ENCODE peak calls at places on chromosomes 1 and 21, in six cellular contexts. K, U, O, S, L and A are unnamed samples.

GRCh38 chr1:54724771-54725170 is 9.1 kb downstream of the TTC4 start:
- DNase-seq in U (no peak), L (no peak), K (no peak), O (no peak), S (no peak), A (no peak)

GRCh38 chr1:116725798-116726197 is 28.4 kb upstream of the CD2 start:
- DNase-seq in L (no peak), K (no peak), O (peak), S (peak), U (no peak), A (peak)

GRCh38 chr1:11989669-11990068 is 9.4 kb downstream of the MFN2 start:
- DNase-seq in U (no peak), S (no peak), L (no peak), K (no peak), O (no peak), A (no peak)

GRCh38 chr1:202029171-202029665 is 18.8 kb downstream of the ELF3 start:
- DNase-seq in S (peak), L (peak), U (no peak), O (peak), K (no peak), A (peak)

GRCh38 chr1:43651922-43652321 is 2.0 kb downstream of the KDM4A start:
- DNase-seq in O (peak), U (no peak), S (no peak), K (no peak), L (no peak), A (no peak)

GRCh38 chr1:77829851-77830250 is 50.4 kb downstream of the MIGA1 start:
- DNase-seq in L (no peak), K (no peak), O (no peak), S (no peak), U (no peak), A (no peak)

GRCh38 chr21:26962516-26963305 is 4.2 kb downstream of the ADAMTS5 start:
- DNase-seq in K (no peak), U (no peak), O (peak), S (no peak), L (no peak), A (peak)

GRCh38 chr1:228265167-228265566 is 57.3 kb downstream of the OBSCN start:
- DNase-seq in S (no peak), O (peak), L (no peak), K (no peak), U (no peak), A (peak)

GRCh38 chr1:16163882-16164820 is 8.3 kb upstream of the EPHA2 start:
- DNase-seq in S (peak), O (peak), K (no peak), U (no peak), L (peak), A (peak)

GRCh38 chr1:36865080-36865900 is 169.0 kb downstream of the GRIK3 start:
- DNase-seq in S (no peak), L (no peak), O (no peak), K (no peak), U (no peak), A (no peak)

GRCh38 chr1:100265562-100265930 is 470 bp upstream of the RTCA start:
- DNase-seq in S (no peak), O (no peak), L (no peak), U (no peak), K (no peak), A (peak)

GRCh38 chr1:66938618-66939017 is 13.8 kb downstream of the MIER1 start:
- DNase-seq in S (peak), L (no peak), K (no peak), O (peak), U (no peak), A (peak)

GRCh38 chr1:22018583-22019559 is 17.4 kb downstream of the CELA3A start:
- DNase-seq in U (no peak), O (peak), K (no peak), L (peak), S (peak), A (peak)

GRCh38 chr1:226062558-226063361 is at the start of gene H3-3A:
- DNase-seq in L (peak), O (peak), U (peak), K (peak), S (peak), A (peak)

GRCh38 chr1:18182518-18183160 is 75.0 kb downstream of the IGSF21 start:
- DNase-seq in S (no peak), K (no peak), O (no peak), U (no peak), L (peak), A (peak)

GRCh38 chr1:227785812-227786608 is 29.5 kb upstream of the PRSS38 start:
- DNase-seq in U (peak), S (no peak), K (no peak), O (no peak), L (no peak), A (no peak)

GRCh38 chr1:8848663-8849386 is 29.7 kb downstream of the ENO1 start:
- DNase-seq in O (peak), U (peak), S (peak), K (peak), L (peak), A (peak)

GRCh38 chr1:23496490-23497181 is 12.7 kb upstream of the ASAP3 start:
- DNase-seq in O (no peak), U (no peak), S (no peak), K (no peak), L (no peak), A (no peak)

GRCh38 chr1:98336472-98337118 is 324.9 kb upstream of the SNX7 start:
- DNase-seq in O (no peak), K (no peak), L (no peak), S (no peak), U (no peak), A (no peak)

GRCh38 chr21:39911286-39911685 is 44.0 kb downstream of the PCP4 start:
- DNase-seq in S (no peak), K (no peak), O (no peak), U (no peak), L (no peak), A (no peak)

GRCh38 chr1:247966520-247967204 is 1.6 kb downstream of the OR2AK2 start:
- DNase-seq in L (no peak), S (no peak), U (no peak), O (no peak), K (no peak), A (no peak)

GRCh38 chr1:23492132-23492720 is 8.2 kb upstream of the ASAP3 start:
- DNase-seq in U (no peak), S (no peak), O (no peak), L (no peak), K (no peak), A (no peak)

GRCh38 chr1:29744684-29745490 is 508.6 kb downstream of the PTPRU start:
- DNase-seq in U (no peak), L (no peak), O (no peak), K (peak), S (no peak), A (no peak)

GRCh38 chr1:107867892-107868291 is 97.1 kb downstream of the VAV3 start:
- DNase-seq in U (no peak), K (no peak), S (no peak), L (no peak), O (no peak), A (no peak)

GRCh38 chr21:34715985-34716596 is 47.3 kb downstream of the CLIC6 start:
- DNase-seq in U (no peak), S (no peak), L (no peak), K (no peak), O (no peak), A (no peak)

GRCh38 chr1:29330856-29331255 is 94.5 kb downstream of the PTPRU start:
- DNase-seq in L (no peak), U (no peak), K (peak), O (no peak), S (no peak), A (no peak)

GRCh38 chr21:28822882-28823335 is 169.8 kb downstream of the LTN1 start:
- DNase-seq in U (no peak), L (no peak), K (no peak), S (no peak), O (peak), A (peak)

GRCh38 chr1:156860113-156860638 is 489 bp upstream of the NTRK1 start:
- DNase-seq in K (no peak), U (no peak), S (peak), O (peak), L (no peak), A (peak)

GRCh38 chr21:43323244-43324005 is 103.5 kb downstream of the SIK1 start:
- DNase-seq in O (no peak), L (no peak), S (no peak), U (no peak), K (peak), A (no peak)

GRCh38 chr1:72547412-72547811 is 265.1 kb upstream of the NEGR1 start:
- DNase-seq in O (peak), U (no peak), K (no peak), S (no peak), L (no peak), A (peak)

GRCh38 chr21:41778974-41779600 is 12.2 kb upstream of the RIPK4 start:
- DNase-seq in S (no peak), O (peak), U (no peak), K (peak), L (no peak), A (no peak)
- TF ChIP-seq CTCF in S (no peak), O (no peak), U (no peak), K (no peak), L (no peak), A (no peak)

DNA sequence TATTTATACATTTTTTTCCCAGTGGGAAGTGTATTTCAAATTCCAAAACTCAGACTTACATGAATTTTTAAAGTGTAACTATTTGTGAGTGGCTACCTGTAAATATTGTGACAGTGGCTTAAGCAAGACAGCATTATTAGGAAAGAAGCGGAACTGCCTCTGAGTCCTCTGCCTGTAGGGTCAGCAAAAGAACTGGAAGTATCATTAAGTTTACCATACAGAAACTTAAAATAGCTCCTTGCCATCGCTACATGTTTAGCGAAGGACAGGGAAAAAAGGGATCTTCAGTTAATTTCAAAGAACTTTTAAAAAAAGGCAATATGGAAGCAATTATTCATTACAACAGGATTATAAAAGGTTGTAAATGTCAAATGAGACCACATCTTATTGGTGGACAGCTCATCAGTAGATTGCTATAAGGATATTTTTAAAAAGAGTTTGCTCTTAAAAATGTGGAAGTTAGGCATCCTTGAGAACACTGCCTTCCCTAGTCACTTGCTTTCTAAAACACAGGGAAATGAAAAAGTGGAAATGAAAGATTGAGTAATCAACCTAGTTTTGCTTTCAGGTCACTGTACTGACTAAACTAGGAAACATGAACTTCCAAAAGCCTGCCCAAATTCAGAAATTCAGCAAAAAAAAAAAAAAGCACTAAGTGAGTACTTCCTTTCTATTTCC is 39.2 kb downstream of the NSL1 start:
- DNase-seq in O (peak), L (no peak), U (no peak), K (no peak), S (peak), A (peak)
- H3K4me3 ChIP-seq in O (peak), L (no peak), U (peak), K (peak), S (no peak), A (no peak)

GRCh38 chr1:209849388-209849787 is 21.6 kb downstream of the UTP25 start:
- DNase-seq in O (no peak), U (no peak), K (no peak), L (no peak), S (no peak), A (no peak)

GRCh38 chr1:209854196-209854595 is 26.4 kb downstream of the UTP25 start:
- DNase-seq in S (no peak), K (no peak), U (no peak), L (no peak), O (no peak), A (no peak)

GRCh38 chr1:209845405-209845725 is 17.6 kb downstream of the UTP25 start:
- DNase-seq in S (no peak), L (no peak), K (no peak), U (no peak), O (no peak), A (no peak)

GRCh38 chr1:209853677-209854076 is 25.9 kb downstream of the UTP25 start:
- DNase-seq in O (no peak), U (no peak), K (no peak), L (no peak), S (no peak), A (no peak)

GRCh38 chr1:209850342-209850979 is 22.7 kb downstream of the UTP25 start:
- DNase-seq in U (no peak), S (peak), L (peak), O (peak), K (no peak), A (peak)
- TF ChIP-seq CTCF in U (no peak), S (peak), L (peak), O (peak), K (peak), A (peak)

GRCh38 chr1:109924316-109924715 is 13.7 kb downstream of the CSF1 start:
- DNase-seq in S (no peak), U (no peak), K (no peak), O (no peak), L (peak), A (no peak)

GRCh38 chr1:109923131-109923945 is 12.7 kb downstream of the CSF1 start:
- DNase-seq in K (no peak), O (no peak), U (no peak), L (no peak), S (no peak), A (no peak)

GRCh38 chr1:109923946-109924275 is 13.3 kb downstream of the CSF1 start:
- DNase-seq in S (no peak), U (no peak), O (no peak), K (no peak), L (no peak), A (no peak)

GRCh38 chr1:109925159-109925990 is 14.7 kb downstream of the CSF1 start:
- DNase-seq in K (no peak), U (no peak), L (no peak), O (no peak), S (no peak), A (no peak)

GRCh38 chr1:109922326-109922725 is 11.7 kb downstream of the CSF1 start:
- DNase-seq in K (no peak), O (no peak), L (no peak), S (no peak), U (no peak), A (no peak)
- H3K4me3 ChIP-seq in K (no peak), O (no peak), L (no peak), S (no peak), U (no peak), A (no peak)

DNA sequence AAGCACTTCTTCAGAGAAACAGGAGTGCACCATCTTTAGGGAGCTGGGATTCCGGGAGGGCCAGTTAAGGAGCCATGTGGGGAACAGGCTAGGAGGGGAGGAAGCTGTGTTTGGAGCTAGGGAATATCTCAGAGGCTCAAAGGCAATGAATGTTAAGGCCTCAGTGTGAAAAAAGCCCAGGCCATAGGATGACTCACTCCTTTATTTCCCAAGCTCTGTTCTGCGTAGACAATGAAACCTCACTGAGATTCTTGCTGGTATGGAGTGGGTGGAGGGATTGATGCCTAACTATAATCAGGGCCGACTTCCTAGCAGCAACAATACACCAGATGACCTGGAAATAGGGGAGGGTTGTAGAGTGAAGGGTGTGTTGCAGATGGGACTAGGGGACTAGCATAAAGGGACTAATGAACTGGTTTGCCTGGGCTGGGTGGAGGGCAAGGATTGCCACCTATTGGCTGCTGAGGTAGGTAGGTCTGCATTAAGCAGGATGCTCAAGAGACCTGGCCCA is 2.1 kb downstream of the GNAT2 start:
- DNase-seq in K (no peak), L (peak), S (peak), U (no peak), O (peak), A (peak)
- TF ChIP-seq CTCF in K (no peak), L (no peak), S (no peak), U (no peak), O (no peak), A (no peak)

DNA sequence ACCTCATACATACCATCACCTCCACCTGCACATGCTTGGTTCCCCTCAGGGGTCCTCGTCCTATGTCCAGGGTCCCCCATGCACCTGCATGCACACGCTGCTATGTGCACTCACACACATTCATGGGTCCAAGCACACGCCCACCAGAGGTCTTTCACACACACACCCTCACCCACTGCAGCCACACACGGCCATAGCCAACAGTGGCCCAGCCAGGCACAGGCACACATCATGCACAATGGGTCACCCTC is 1.2 kb downstream of the SDC3 start:
- DNase-seq in U (no peak), K (no peak), L (no peak), O (no peak), S (no peak), A (no peak)
- H3K4me3 ChIP-seq in U (peak), K (peak), L (peak), O (peak), S (peak), A (peak)

GRCh38 chr1:153919879-153920852 is 2.6 kb downstream of the GATAD2B start:
- DNase-seq in K (peak), U (no peak), O (peak), S (peak), L (peak), A (peak)
- TF ChIP-seq CTCF in K (peak), U (no peak), O (peak), S (peak), L (no peak), A (peak)

GRCh38 chr1:209183195-209183594 is 400.3 kb upstream of the CAMK1G start:
- DNase-seq in L (no peak), U (no peak), O (no peak), K (no peak), S (no peak), A (no peak)
- H3K4me3 ChIP-seq in L (no peak), U (no peak), O (no peak), K (no peak), S (no peak), A (no peak)

GRCh38 chr1:19353596-19353995 is 41.5 kb downstream of the SLC66A1 start:
- DNase-seq in L (no peak), K (no peak), S (no peak), O (no peak), U (no peak), A (no peak)
- TF ChIP-seq CTCF in L (no peak), K (no peak), S (no peak), O (no peak), U (no peak), A (no peak)